ENCODE peak calls at places on chromosomes 5 and 9, in eight cellular contexts. Z, K, U, Q, T, O, W and F are unnamed samples.

GRCh38 chr9:114889802-114890224 is 40.6 kb downstream of the TNFSF8 start:
- DNase-seq in Q (no peak), Z (peak; percentile 22), W (no peak), T (no peak), O (no peak), K (no peak), U (no peak), F (no peak)

GRCh38 chr5:2888520-2889060 is 137.1 kb upstream of the IRX2 start:
- DNase-seq in W (no peak), Z (no peak), K (no peak), Q (no peak), T (no peak), U (no peak), O (no peak), F (no peak)

GRCh38 chr9:108412755-108413154 is 443.0 kb downstream of the ACTL7B start:
- DNase-seq in K (no peak), T (no peak), O (no peak), W (no peak), Q (no peak), Z (no peak), U (no peak), F (no peak)

GRCh38 chr9:132587484-132587858 is 5.1 kb downstream of the BARHL1 start:
- DNase-seq in K (no peak), W (peak; percentile 42), O (no peak), T (no peak), Z (no peak), U (no peak), Q (no peak), F (no peak)

GRCh38 chr5:111550282-111551020 is 38.1 kb upstream of the STARD4 start:
- DNase-seq in W (peak; percentile 47), Q (peak; percentile 64), U (peak; percentile 58), O (peak; percentile 73), Z (peak; percentile 95), K (peak; percentile 94), T (peak; percentile 76), F (peak; percentile 60)

GRCh38 chr5:88250010-88250409 is 18.6 kb downstream of the TMEM161B start:
- DNase-seq in Q (no peak), Z (no peak), O (no peak), U (no peak), W (no peak), K (no peak), T (no peak), F (no peak)

GRCh38 chr9:134190232-134191121 is 26.1 kb upstream of the RNU6ATAC start:
- DNase-seq in U (no peak), W (no peak), O (no peak), Q (no peak), Z (no peak), K (no peak), T (no peak), F (no peak)

GRCh38 chr5:65663804-65664521 is 39.1 kb downstream of the SHLD3 start:
- DNase-seq in T (no peak), Q (no peak), Z (peak; percentile 28), U (peak; percentile 25), O (no peak), K (no peak), W (no peak), F (no peak)

GRCh38 chr5:30600892-30601291 is 592.6 kb upstream of the CDH6 start:
- DNase-seq in T (no peak), K (no peak), W (no peak), O (no peak), Z (no peak), U (no peak), Q (no peak), F (no peak)

GRCh38 chr9:19102631-19103345 is at the start of gene HAUS6:
- DNase-seq in Q (peak; percentile 75), K (peak; percentile 93), Z (peak; percentile 98), T (peak; percentile 91), U (peak; percentile 94), W (peak; percentile 95), O (peak; percentile 97), F (peak; percentile 96)
- TF ChIP-seq CTCF in Q (peak; percentile 58), K (peak; percentile 39), Z (peak; percentile 29), T (peak; percentile 72), U (no peak), W (no peak), O (peak; percentile 47), F (no peak)

DNA sequence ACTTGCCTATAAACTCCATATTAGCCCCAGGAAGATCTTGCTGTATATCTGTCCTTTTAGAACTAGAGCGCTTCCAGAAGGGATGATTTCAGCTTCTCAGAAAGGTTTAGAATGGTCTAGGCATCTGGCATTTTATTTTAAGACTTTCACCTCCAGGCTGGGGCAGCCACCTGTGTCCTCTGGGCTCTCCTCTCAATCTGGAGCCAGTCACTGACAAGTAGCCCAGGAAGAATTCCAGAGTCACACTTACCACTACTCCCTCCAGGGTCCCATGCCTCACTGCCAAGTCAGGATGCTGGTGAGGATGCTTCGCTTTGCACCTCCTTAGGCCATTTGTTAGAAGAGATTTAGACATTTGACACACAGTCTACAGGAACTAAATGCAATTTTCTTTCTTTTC is 20.8 kb downstream of the B4GALT1 start:
- DNase-seq in K (no peak), O (no peak), T (no peak), U (no peak), Q (no peak), W (no peak), Z (no peak), F (no peak)
- TF ChIP-seq CTCF in K (no peak), O (no peak), T (no peak), U (no peak), Q (no peak), W (no peak), Z (no peak), F (no peak)

GRCh38 chr5:140145818-140146522 is 20.2 kb downstream of the IGIP start:
- DNase-seq in K (peak; percentile 37), Q (peak; percentile 72), U (peak; percentile 68), W (peak; percentile 83), Z (peak; percentile 58), T (no peak), O (peak; percentile 85), F (peak; percentile 76)
- TF ChIP-seq CTCF in K (peak; percentile 38), Q (peak; percentile 94), U (peak; percentile 52), W (peak; percentile 73), Z (peak; percentile 52), T (peak; percentile 82), O (peak; percentile 72), F (peak; percentile 64)

GRCh38 chr5:9765421-9765820 is 135.3 kb upstream of the TAS2R1 start:
- DNase-seq in Q (no peak), U (no peak), O (no peak), Z (peak; percentile 72), W (no peak), T (no peak), K (no peak), F (no peak)

GRCh38 chr5:9761706-9762105 is 131.6 kb upstream of the TAS2R1 start:
- DNase-seq in U (no peak), W (no peak), Z (no peak), T (no peak), Q (no peak), O (no peak), K (no peak), F (no peak)

GRCh38 chr5:9771079-9771478 is 140.9 kb upstream of the TAS2R1 start:
- DNase-seq in Q (no peak), U (no peak), T (no peak), O (no peak), K (no peak), W (no peak), Z (no peak), F (no peak)

DNA sequence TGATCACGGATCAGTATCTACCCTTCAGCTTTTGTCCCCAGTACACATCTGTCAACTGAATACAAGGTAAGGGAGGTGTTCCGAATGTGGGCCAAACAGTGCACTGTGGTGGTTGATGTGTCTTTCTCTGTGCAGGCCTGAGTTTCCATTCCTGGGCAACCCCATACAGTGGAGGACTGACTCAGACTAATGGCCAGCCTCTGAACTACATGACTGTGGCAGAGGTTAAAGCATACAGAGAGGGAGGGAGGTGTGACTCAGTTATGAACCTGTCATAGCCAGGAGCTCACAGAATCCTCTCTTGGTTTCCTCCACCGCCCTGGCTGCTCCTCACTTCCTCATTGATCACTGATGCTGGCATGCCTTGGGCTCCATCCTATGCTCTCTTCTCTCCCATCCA is 136.4 kb upstream of the TAS2R1 start:
- DNase-seq in O (no peak), U (no peak), T (no peak), K (no peak), Z (no peak), Q (no peak), W (no peak), F (no peak)
- TF ChIP-seq CTCF in O (no peak), U (no peak), T (no peak), K (no peak), Z (no peak), Q (no peak), W (no peak), F (no peak)

DNA sequence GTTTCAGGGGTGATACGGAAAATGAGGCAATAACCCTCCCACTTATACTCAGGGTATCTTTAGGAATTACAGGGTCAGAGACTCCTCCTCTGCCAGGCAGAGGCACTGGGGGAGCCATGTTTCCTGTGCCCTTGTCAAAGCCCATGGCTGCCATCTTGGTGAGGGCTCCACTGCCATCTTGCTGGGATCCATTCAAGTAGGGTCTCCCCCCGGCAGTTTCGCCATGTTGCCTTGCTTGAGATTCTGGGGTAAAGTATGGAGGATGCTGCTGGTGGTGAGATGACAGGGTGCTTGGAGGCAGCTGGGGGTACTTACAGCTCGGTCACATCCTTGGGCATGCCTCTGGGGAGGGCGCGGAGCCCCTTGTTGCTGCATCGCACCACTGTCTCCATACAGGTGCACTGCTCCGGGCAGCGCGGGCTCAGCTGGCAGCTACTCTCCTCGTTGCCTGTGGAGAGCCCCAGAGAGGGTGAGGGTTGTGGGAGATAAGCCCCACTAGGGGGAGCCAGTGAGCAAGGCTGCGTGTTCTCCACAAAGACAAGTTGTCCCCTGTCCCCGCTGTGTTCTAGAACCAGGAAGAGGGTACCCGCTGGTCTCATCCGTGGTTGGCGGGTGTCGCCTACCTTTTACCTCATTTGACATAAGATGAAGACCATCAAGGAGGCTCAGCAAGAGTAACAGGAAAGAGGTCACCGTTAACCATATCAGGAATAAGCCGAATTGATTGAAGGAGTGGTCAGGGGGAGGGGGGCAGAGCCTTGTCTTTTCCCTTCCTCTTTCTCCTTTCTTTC is 169.0 kb upstream of the PANK3 start:
- DNase-seq in W (peak; percentile 74), O (peak; percentile 19), Q (peak; percentile 35), Z (no peak), U (peak; percentile 52), T (no peak), K (no peak), F (peak; percentile 75)
- TF ChIP-seq CTCF in W (peak; percentile 57), O (peak; percentile 24), Q (peak; percentile 75), Z (no peak), U (peak; percentile 57), T (peak; percentile 40), K (peak; percentile 46), F (peak; percentile 66)

DNA sequence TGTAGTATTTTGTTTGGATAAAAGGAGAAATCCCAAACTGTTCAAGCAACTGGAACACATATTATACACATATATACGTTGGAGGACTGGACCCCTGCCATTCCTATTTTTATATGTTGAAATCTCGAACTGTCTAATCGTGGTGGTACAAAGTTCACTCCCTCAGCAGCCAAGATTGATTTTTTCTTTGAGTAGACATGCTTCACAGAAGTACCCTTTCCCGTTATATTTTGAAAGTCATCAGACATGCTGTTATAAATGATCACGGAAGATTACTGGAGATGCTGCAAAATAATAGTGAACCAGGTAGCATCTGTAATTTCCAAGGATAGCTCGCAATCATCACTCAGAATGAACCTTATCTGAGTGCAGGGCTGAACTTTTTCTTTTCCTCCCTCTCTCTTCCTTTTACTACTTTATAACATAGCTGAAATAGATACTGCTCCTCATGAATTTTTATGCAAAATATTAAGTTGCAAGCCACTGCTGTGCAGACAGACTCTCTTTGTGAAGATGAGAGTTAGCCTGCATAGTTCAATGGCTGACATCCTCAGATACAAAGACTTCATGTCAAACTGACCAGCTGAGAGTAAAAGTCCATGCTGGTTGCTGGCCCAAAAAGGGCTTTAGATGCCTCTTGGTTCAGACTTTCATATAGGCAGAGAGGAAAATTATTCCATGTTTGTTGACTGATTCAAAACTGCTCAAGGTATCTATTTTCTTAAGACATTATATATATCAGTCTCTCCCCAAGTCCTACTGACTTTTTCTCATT is 451.9 kb downstream of the TMEM38B start:
- DNase-seq in K (no peak), Q (no peak), O (no peak), T (no peak), Z (no peak), U (no peak), W (no peak), F (no peak)
- TF ChIP-seq CTCF in K (no peak), Q (no peak), O (no peak), T (no peak), Z (no peak), U (no peak), W (no peak), F (no peak)